ENCODE peak calls at places on chromosomes 16 and 17, in eight cellular contexts. R is A549; E is cardiac fibroblast; M is immature natural killer cell; B is stimulated activated CD8-positive, alpha-beta memory T cell treated with anti-CD3 and anti-CD28 coated beads, Interleukin-15, amount 100 ng/mL, for 48 hours; F is RPMI8226; S is effector CD4-positive, alpha-beta T cell; I is colonic mucosa. A is an unnamed sample.

GRCh38 chr17:77681820-77682219 is 276.7 kb upstream of the TNRC6C start:
- DNase-seq in S (no peak), R (no peak), I (peak), M (no peak), F (peak), B (no peak), E (no peak), A (no peak)

GRCh38 chr17:80777274-80777673 is 214.4 kb upstream of the CHMP6 start:
- DNase-seq in S (no peak), E (no peak), M (no peak), F (no peak), B (no peak), I (no peak), R (no peak), A (no peak)

GRCh38 chr17:45409659-45410076 is 23.0 kb downstream of the ARHGAP27 start:
- DNase-seq in M (no peak), S (no peak), B (no peak), I (no peak), E (no peak), F (peak), R (no peak), A (no peak)

GRCh38 chr16:324451-325334 is 27.8 kb downstream of the AXIN1 start:
- DNase-seq in F (no peak), M (peak), I (peak), R (no peak), B (peak), S (peak), E (no peak), A (no peak)

GRCh38 chr16:55035037-55035436 is 104.4 kb downstream of the IRX5 start:
- DNase-seq in R (peak), M (no peak), I (peak), E (peak), B (no peak), S (no peak), F (peak), A (no peak)

GRCh38 chr17:42247734-42248133 is 28.5 kb downstream of the STAT5B start:
- DNase-seq in M (no peak), B (no peak), I (no peak), S (no peak), F (no peak), E (peak), R (no peak), A (no peak)

GRCh38 chr17:81865733-81866439 is 5.3 kb downstream of the ARHGDIA start:
- DNase-seq in M (no peak), B (no peak), R (no peak), S (no peak), I (peak), F (peak), E (peak), A (peak)

GRCh38 chr17:4919511-4920047 is 12.5 kb upstream of the GP1BA start:
- DNase-seq in M (no peak), E (no peak), I (no peak), F (no peak), B (no peak), S (no peak), R (no peak), A (no peak)

GRCh38 chr17:48841395-48841831 is 10.6 kb downstream of the CALCOCO2 start:
- DNase-seq in S (no peak), M (peak), R (no peak), F (peak), B (no peak), I (no peak), E (peak), A (no peak)

GRCh38 chr16:84738255-84739038 is 38.6 kb downstream of the USP10 start:
- DNase-seq in I (peak), F (peak), B (peak), R (peak), S (peak), E (peak), M (peak), A (no peak)

GRCh38 chr16:57532251-57532625 is 4.1 kb downstream of the CCDC102A start:
- DNase-seq in E (no peak), M (no peak), R (no peak), F (no peak), I (no peak), B (no peak), S (no peak), A (no peak)

GRCh38 chr16:4682084-4682581 is 11.2 kb upstream of the NUDT16L1 start:
- DNase-seq in I (no peak), R (no peak), E (no peak), F (no peak), B (no peak), M (no peak), S (no peak), A (no peak)

GRCh38 chr17:81866440-81867122 is 4.6 kb downstream of the ARHGDIA start:
- DNase-seq in I (no peak), F (no peak), B (no peak), M (no peak), S (no peak), E (peak), R (no peak), A (no peak)

GRCh38 chr17:52419256-52419655 is 260.7 kb upstream of the CA10 start:
- DNase-seq in F (no peak), I (no peak), R (no peak), S (no peak), B (no peak), E (no peak), M (no peak), A (no peak)

GRCh38 chr16:71929048-71929447 is 33.7 kb downstream of the IST1 start:
- DNase-seq in I (no peak), S (no peak), R (no peak), E (peak), M (no peak), B (no peak), F (no peak), A (no peak)

GRCh38 chr17:41307647-41308046 is 1.5 kb downstream of the KRTAP16-1 start:
- DNase-seq in E (peak), B (no peak), I (no peak), F (no peak), R (no peak), M (peak), S (no peak), A (no peak)

GRCh38 chr17:66957951-66958579 is 6.4 kb upstream of the CACNG4 start:
- DNase-seq in B (no peak), E (no peak), R (no peak), S (no peak), I (no peak), M (no peak), F (peak), A (no peak)

GRCh38 chr16:89738538-89739317 is 17.4 kb downstream of the ZNF276 start:
- DNase-seq in I (no peak), E (no peak), F (no peak), R (no peak), S (no peak), M (no peak), B (no peak), A (no peak)

GRCh38 chr16:70348991-70349390 is 2.3 kb downstream of the DDX19A start:
- DNase-seq in E (peak), S (no peak), B (no peak), F (no peak), R (no peak), M (no peak), I (no peak), A (no peak)

GRCh38 chr16:12874135-12874534 is 27.3 kb upstream of the SHISA9 start:
- DNase-seq in S (no peak), B (no peak), E (peak), I (no peak), M (no peak), R (peak), F (no peak), A (no peak)

GRCh38 chr16:75241412-75241811 is 10.0 kb downstream of the BCAR1 start:
- DNase-seq in F (no peak), R (no peak), I (no peak), B (no peak), S (no peak), M (no peak), E (no peak), A (no peak)

GRCh38 chr16:72783716-72784320 is 264.1 kb downstream of the ZFHX3 start:
- DNase-seq in M (no peak), R (no peak), B (no peak), F (no peak), E (peak), S (no peak), I (no peak), A (no peak)

GRCh38 chr16:61798741-61799140 is 237.5 kb downstream of the CDH8 start:
- DNase-seq in E (peak), R (no peak), I (no peak), M (no peak), B (no peak), S (no peak), F (no peak), A (no peak)

GRCh38 chr16:75266738-75267630 is 15.6 kb upstream of the BCAR1 start:
- DNase-seq in S (no peak), E (no peak), M (no peak), B (no peak), R (no peak), I (no peak), F (no peak), A (no peak)

GRCh38 chr17:71516149-71516548 is 604.7 kb upstream of the SOX9 start:
- DNase-seq in I (no peak), M (no peak), R (no peak), E (no peak), S (no peak), B (no peak), F (no peak), A (no peak)

GRCh38 chr17:915416-916201 is 64.0 kb downstream of the NXN start:
- DNase-seq in E (peak), I (no peak), R (no peak), F (no peak), S (no peak), M (no peak), B (no peak), A (no peak)

GRCh38 chr16:4052801-4053662 is 63.2 kb downstream of the ADCY9 start:
- DNase-seq in M (no peak), B (no peak), S (no peak), I (peak), F (peak), E (peak), R (no peak), A (peak)

GRCh38 chr17:9645858-9646555 is 690 bp downstream of the USP43 start:
- DNase-seq in R (peak), B (peak), I (peak), E (no peak), F (peak), S (no peak), M (peak), A (peak)

GRCh38 chr16:73878616-73879015 is 418.0 kb upstream of the PSMD7 start:
- DNase-seq in R (peak), F (peak), M (no peak), E (peak), S (no peak), I (no peak), B (no peak), A (peak)

GRCh38 chr17:4368341-4368740 is 1.9 kb upstream of the UBE2G1 start:
- DNase-seq in B (no peak), F (peak), M (no peak), S (no peak), R (no peak), I (no peak), E (no peak), A (no peak)